ENCODE peak calls at places on chromosomes 6 and 20, in seven cellular contexts. One of them, this sample, is unnamed.

GRCh38 chr6:25014806-25015560 is 79.2 kb upstream of the RIPOR2 start:
- DNase-seq in HepG2: no peak
- DNase-seq in Panc1: no peak
- DNase-seq in H1: no peak
- DNase-seq in GM12878: no peak
- DNase-seq in HCT116: no peak
- DNase-seq in K562: no peak
- DNase-seq in this sample: peak

GRCh38 chr6:121055572-121056163 is 278.6 kb downstream of the TBC1D32 start:
- DNase-seq in HepG2: peak
- DNase-seq in GM12878: peak
- DNase-seq in K562: peak
- DNase-seq in H1: peak
- DNase-seq in HCT116: peak
- DNase-seq in Panc1: peak
- DNase-seq in this sample: peak

GRCh38 chr20:21184810-21185209 is 58.9 kb downstream of the KIZ start:
- DNase-seq in Panc1: no peak
- DNase-seq in H1: no peak
- DNase-seq in GM12878: no peak
- DNase-seq in K562: no peak
- DNase-seq in HCT116: no peak
- DNase-seq in HepG2: peak
- DNase-seq in this sample: no peak

GRCh38 chr6:111032493-111033140 is 50.8 kb downstream of the RPF2 start:
- DNase-seq in HepG2: no peak
- DNase-seq in GM12878: no peak
- DNase-seq in HCT116: no peak
- DNase-seq in Panc1: no peak
- DNase-seq in K562: no peak
- DNase-seq in H1: no peak
- DNase-seq in this sample: no peak

GRCh38 chr20:10508468-10509251 is 73.6 kb downstream of the SLX4IP start:
- DNase-seq in Panc1: no peak
- DNase-seq in GM12878: no peak
- DNase-seq in HepG2: no peak
- DNase-seq in H1: no peak
- DNase-seq in K562: no peak
- DNase-seq in HCT116: no peak
- DNase-seq in this sample: peak

GRCh38 chr20:39822667-39823066 is 860.5 kb downstream of the DHX35 start:
- DNase-seq in GM12878: no peak
- DNase-seq in HCT116: no peak
- DNase-seq in HepG2: no peak
- DNase-seq in K562: no peak
- DNase-seq in Panc1: no peak
- DNase-seq in H1: no peak
- DNase-seq in this sample: no peak

GRCh38 chr6:121000381-121000780 is 333.9 kb downstream of the TBC1D32 start:
- DNase-seq in K562: no peak
- DNase-seq in Panc1: no peak
- DNase-seq in HepG2: no peak
- DNase-seq in GM12878: no peak
- DNase-seq in HCT116: no peak
- DNase-seq in H1: no peak
- DNase-seq in this sample: no peak

GRCh38 chr6:37538107-37538506 is 38.4 kb upstream of the CCDC167 start:
- DNase-seq in K562: peak
- DNase-seq in HCT116: peak
- DNase-seq in GM12878: no peak
- DNase-seq in H1: no peak
- DNase-seq in Panc1: peak
- DNase-seq in HepG2: peak
- DNase-seq in this sample: no peak

GRCh38 chr6:105592329-105592728 is 189.4 kb upstream of the PREP start:
- DNase-seq in HepG2: no peak
- DNase-seq in GM12878: no peak
- DNase-seq in H1: no peak
- DNase-seq in K562: no peak
- DNase-seq in Panc1: no peak
- DNase-seq in HCT116: peak
- DNase-seq in this sample: no peak

GRCh38 chr6:78483546-78483945 is 383.8 kb upstream of the IRAK1BP1 start:
- DNase-seq in HepG2: no peak
- DNase-seq in Panc1: no peak
- DNase-seq in K562: no peak
- DNase-seq in H1: no peak
- DNase-seq in GM12878: no peak
- DNase-seq in HCT116: no peak
- DNase-seq in this sample: no peak

GRCh38 chr6:142518126-142518525 is 216.3 kb downstream of the ADGRG6 start:
- DNase-seq in K562: no peak
- DNase-seq in H1: no peak
- DNase-seq in GM12878: no peak
- DNase-seq in HCT116: no peak
- DNase-seq in HepG2: no peak
- DNase-seq in Panc1: no peak
- DNase-seq in this sample: peak

GRCh38 chr6:149961728-149962425 is 1.9 kb upstream of the ULBP1 start:
- DNase-seq in K562: no peak
- DNase-seq in GM12878: no peak
- DNase-seq in H1: no peak
- DNase-seq in HCT116: peak
- DNase-seq in Panc1: no peak
- DNase-seq in HepG2: no peak
- DNase-seq in this sample: peak

GRCh38 chr6:53546256-53546655 is 1.4 kb upstream of the GCLC start:
- DNase-seq in HepG2: no peak
- DNase-seq in HCT116: no peak
- DNase-seq in Panc1: no peak
- DNase-seq in K562: no peak
- DNase-seq in GM12878: no peak
- DNase-seq in H1: no peak
- DNase-seq in this sample: no peak

GRCh38 chr20:1427457-1428054 is 34.7 kb upstream of the FKBP1A start:
- DNase-seq in GM12878: no peak
- DNase-seq in K562: no peak
- DNase-seq in HepG2: peak
- DNase-seq in Panc1: no peak
- DNase-seq in HCT116: no peak
- DNase-seq in H1: peak
- DNase-seq in this sample: peak

GRCh38 chr20:53530440-53530839 is 63.2 kb downstream of the ZNF217 start:
- DNase-seq in H1: no peak
- DNase-seq in K562: no peak
- DNase-seq in Panc1: no peak
- DNase-seq in GM12878: no peak
- DNase-seq in HepG2: no peak
- DNase-seq in HCT116: no peak
- DNase-seq in this sample: no peak

GRCh38 chr6:157982580-157983438 is 1.1 kb downstream of the SYNJ2 start:
- DNase-seq in HepG2: peak
- DNase-seq in HCT116: no peak
- DNase-seq in Panc1: no peak
- DNase-seq in GM12878: no peak
- DNase-seq in K562: peak
- DNase-seq in H1: no peak
- DNase-seq in this sample: no peak

GRCh38 chr20:4041748-4042411 is 26.5 kb upstream of the RNF24 start:
- DNase-seq in HepG2: no peak
- DNase-seq in Panc1: no peak
- DNase-seq in GM12878: no peak
- DNase-seq in HCT116: peak
- DNase-seq in K562: peak
- DNase-seq in H1: no peak
- DNase-seq in this sample: no peak

DNA sequence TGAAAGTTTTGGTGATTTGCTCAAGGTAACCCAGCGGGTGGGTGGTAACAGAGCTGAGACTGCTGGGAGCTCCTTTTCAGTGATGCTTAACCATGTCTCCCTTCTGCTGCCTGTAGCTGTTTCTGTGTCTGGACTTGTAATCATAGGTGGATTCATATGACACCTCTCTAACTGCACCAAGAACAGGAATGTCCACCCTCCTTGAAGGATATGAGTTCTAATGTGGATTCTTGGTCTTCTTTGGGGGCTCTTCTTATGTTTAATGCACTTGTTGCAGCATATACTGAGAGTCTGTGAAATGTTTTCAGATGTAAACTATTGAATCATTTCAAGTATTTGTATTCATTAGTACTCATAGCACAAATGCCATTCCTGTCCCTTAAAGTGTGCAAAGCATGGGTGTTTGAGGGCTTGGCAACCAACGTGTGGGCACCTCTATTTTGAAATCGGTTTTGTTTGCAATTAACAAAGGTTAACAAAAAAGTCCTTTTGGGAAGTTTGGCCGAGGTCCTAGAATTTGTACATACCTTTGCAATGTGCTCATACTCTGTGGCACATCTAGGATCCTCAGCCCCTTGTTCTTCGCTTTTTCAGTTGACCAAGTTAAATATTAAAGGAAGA is 138.0 kb downstream of the SOX4 start:
- DNase-seq in Panc1: no peak
- DNase-seq in HCT116: no peak
- DNase-seq in K562: no peak
- DNase-seq in HepG2: peak
- DNase-seq in GM12878: no peak
- DNase-seq in H1: no peak
- DNase-seq in this sample: no peak
- TF ChIP-seq SIN3A in Panc1: no peak
- TF ChIP-seq SIN3A in HCT116: no peak
- TF ChIP-seq SIN3A in K562: no peak
- TF ChIP-seq SIN3A in HepG2: no peak
- TF ChIP-seq SIN3A in GM12878: no peak
- TF ChIP-seq SIN3A in H1: no peak
- TF ChIP-seq SIN3A in this sample: no peak

GRCh38 chr20:35093245-35093884 is 758 bp upstream of the TRPC4AP start:
- DNase-seq in GM12878: no peak
- DNase-seq in Panc1: peak
- DNase-seq in HepG2: no peak
- DNase-seq in K562: no peak
- DNase-seq in HCT116: no peak
- DNase-seq in H1: no peak
- DNase-seq in this sample: no peak
- H3K27ac ChIP-seq in GM12878: no peak
- H3K27ac ChIP-seq in Panc1: peak
- H3K27ac ChIP-seq in HepG2: peak
- H3K27ac ChIP-seq in K562: peak
- H3K27ac ChIP-seq in HCT116: peak
- H3K27ac ChIP-seq in H1: peak
- H3K27ac ChIP-seq in this sample: peak

GRCh38 chr6:13832778-13833177 is 18.4 kb upstream of the MCUR1 start:
- DNase-seq in HepG2: no peak
- DNase-seq in Panc1: no peak
- DNase-seq in K562: no peak
- DNase-seq in GM12878: no peak
- DNase-seq in HCT116: no peak
- DNase-seq in H1: no peak
- DNase-seq in this sample: no peak
- TF ChIP-seq SIN3A in HepG2: no peak
- TF ChIP-seq SIN3A in Panc1: no peak
- TF ChIP-seq SIN3A in K562: no peak
- TF ChIP-seq SIN3A in GM12878: no peak
- TF ChIP-seq SIN3A in HCT116: no peak
- TF ChIP-seq SIN3A in H1: no peak
- TF ChIP-seq SIN3A in this sample: no peak

GRCh38 chr20:34669094-34669493 is 7.8 kb downstream of the PIGU start:
- DNase-seq in H1: no peak
- DNase-seq in K562: no peak
- DNase-seq in HCT116: no peak
- DNase-seq in HepG2: no peak
- DNase-seq in GM12878: no peak
- DNase-seq in Panc1: no peak
- DNase-seq in this sample: no peak

DNA sequence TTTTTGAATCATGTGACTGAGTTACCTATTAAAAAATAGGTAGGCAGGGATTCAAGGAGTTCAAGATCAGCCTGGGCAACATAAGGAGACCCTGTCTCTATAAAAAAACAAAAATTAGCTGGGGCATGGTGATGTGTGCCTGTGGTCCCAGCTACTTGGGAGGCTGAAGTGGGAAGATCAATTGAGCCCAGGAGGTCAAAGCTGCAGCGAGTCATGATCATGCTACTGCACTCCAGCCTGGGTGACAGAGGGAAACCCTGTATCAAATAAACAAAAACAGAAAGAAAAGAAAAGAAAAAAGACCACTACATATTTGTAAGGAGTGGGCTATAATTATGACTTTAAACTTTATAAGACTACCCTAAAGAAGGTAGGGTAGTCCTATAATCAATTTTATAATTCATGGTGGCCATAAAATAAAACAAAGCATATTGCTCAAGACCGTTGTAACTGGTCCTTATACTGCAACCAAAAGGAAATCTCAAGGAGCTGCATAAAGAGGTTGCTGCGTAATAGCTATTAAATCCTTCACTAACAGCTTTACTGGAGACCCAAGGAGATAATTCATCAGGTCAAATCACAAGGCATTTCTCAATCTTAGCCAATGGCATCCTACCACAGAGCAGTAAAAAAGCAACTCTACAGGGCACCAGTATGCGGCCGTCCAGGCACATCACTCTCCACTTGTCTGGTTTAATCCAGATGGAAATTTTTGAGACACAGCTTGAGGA is 13.5 kb downstream of the PIGU start:
- DNase-seq in H1: no peak
- DNase-seq in Panc1: no peak
- DNase-seq in K562: no peak
- DNase-seq in HCT116: no peak
- DNase-seq in HepG2: no peak
- DNase-seq in GM12878: no peak
- DNase-seq in this sample: no peak
- H3K27ac ChIP-seq in H1: no peak
- H3K27ac ChIP-seq in Panc1: no peak
- H3K27ac ChIP-seq in K562: no peak
- H3K27ac ChIP-seq in HCT116: no peak
- H3K27ac ChIP-seq in HepG2: no peak
- H3K27ac ChIP-seq in GM12878: no peak
- H3K27ac ChIP-seq in this sample: no peak

GRCh38 chr6:14664112-14664592 is 546.6 kb downstream of the CD83 start:
- DNase-seq in K562: no peak
- DNase-seq in Panc1: no peak
- DNase-seq in HepG2: no peak
- DNase-seq in HCT116: no peak
- DNase-seq in GM12878: no peak
- DNase-seq in H1: no peak
- DNase-seq in this sample: peak

GRCh38 chr6:14661188-14661587 is 543.6 kb downstream of the CD83 start:
- DNase-seq in GM12878: peak
- DNase-seq in K562: no peak
- DNase-seq in HepG2: no peak
- DNase-seq in H1: no peak
- DNase-seq in Panc1: no peak
- DNase-seq in HCT116: no peak
- DNase-seq in this sample: no peak

GRCh38 chr6:14665827-14666724 is 548.5 kb downstream of the CD83 start:
- DNase-seq in K562: peak
- DNase-seq in HepG2: no peak
- DNase-seq in Panc1: no peak
- DNase-seq in HCT116: no peak
- DNase-seq in GM12878: no peak
- DNase-seq in H1: no peak
- DNase-seq in this sample: no peak

GRCh38 chr6:14661696-14662095 is 544.1 kb downstream of the CD83 start:
- DNase-seq in K562: no peak
- DNase-seq in H1: no peak
- DNase-seq in Panc1: no peak
- DNase-seq in HCT116: no peak
- DNase-seq in HepG2: no peak
- DNase-seq in GM12878: no peak
- DNase-seq in this sample: no peak

GRCh38 chr6:14664616-14665315 is 547.2 kb downstream of the CD83 start:
- DNase-seq in HepG2: no peak
- DNase-seq in HCT116: no peak
- DNase-seq in K562: no peak
- DNase-seq in Panc1: no peak
- DNase-seq in H1: peak
- DNase-seq in GM12878: no peak
- DNase-seq in this sample: peak
- TF ChIP-seq SIN3A in HepG2: no peak
- TF ChIP-seq SIN3A in HCT116: no peak
- TF ChIP-seq SIN3A in K562: no peak
- TF ChIP-seq SIN3A in Panc1: no peak
- TF ChIP-seq SIN3A in H1: no peak
- TF ChIP-seq SIN3A in GM12878: no peak
- TF ChIP-seq SIN3A in this sample: no peak